ENCODE peak calls at places on chromosomes 11 and 22, in six cellular contexts. One of them, this sample, is unnamed.
A peak's percentile ranks its signal among the peaks of the same experiment; 100 is the strongest.

GRCh38 chr11:122984186-122985011 is 2.8 kb upstream of the BSX start:
- DNase-seq in GM20000: peak; percentile 42
- DNase-seq in kidney tubule cell: peak; percentile 27
- DNase-seq in ACHN: peak; percentile 14
- DNase-seq in retinal pigment epithelial cell: no peak
- DNase-seq in neuronal stem cell: peak; percentile 35
- DNase-seq in this sample: no peak

GRCh38 chr22:35728639-35729308 is 11.1 kb downstream of the APOL5 start:
- DNase-seq in GM20000: no peak
- DNase-seq in kidney tubule cell: peak; percentile 83
- DNase-seq in ACHN: no peak
- DNase-seq in retinal pigment epithelial cell: no peak
- DNase-seq in neuronal stem cell: no peak
- DNase-seq in this sample: no peak

GRCh38 chr11:10511046-10511711 is 29.8 kb downstream of the RNF141 start:
- DNase-seq in GM20000: no peak
- DNase-seq in kidney tubule cell: no peak
- DNase-seq in ACHN: no peak
- DNase-seq in retinal pigment epithelial cell: no peak
- DNase-seq in neuronal stem cell: peak; percentile 61
- DNase-seq in this sample: no peak

GRCh38 chr11:118883368-118884071 is at the start of gene CXCR5:
- DNase-seq in GM20000: peak; percentile 71
- DNase-seq in kidney tubule cell: peak; percentile 20
- DNase-seq in ACHN: no peak
- DNase-seq in retinal pigment epithelial cell: no peak
- DNase-seq in neuronal stem cell: no peak
- DNase-seq in this sample: peak; percentile 55

GRCh38 chr11:121741954-121742361 is 289.2 kb upstream of the SORL1-AS1 start:
- DNase-seq in GM20000: no peak
- DNase-seq in kidney tubule cell: no peak
- DNase-seq in ACHN: no peak
- DNase-seq in retinal pigment epithelial cell: peak; percentile 42
- DNase-seq in neuronal stem cell: no peak
- DNase-seq in this sample: no peak

GRCh38 chr22:22902247-22902962 is 14.8 kb downstream of the IGLL5 start:
- DNase-seq in GM20000: no peak
- DNase-seq in kidney tubule cell: no peak
- DNase-seq in ACHN: no peak
- DNase-seq in retinal pigment epithelial cell: no peak
- DNase-seq in neuronal stem cell: no peak
- DNase-seq in this sample: peak; percentile 71

GRCh38 chr11:64415286-64415685 is 56.3 kb downstream of the RPS6KA4 start:
- DNase-seq in GM20000: no peak
- DNase-seq in kidney tubule cell: no peak
- DNase-seq in ACHN: no peak
- DNase-seq in retinal pigment epithelial cell: no peak
- DNase-seq in neuronal stem cell: no peak
- DNase-seq in this sample: no peak

GRCh38 chr11:79594839-79595238 is 154.0 kb upstream of the TENM4 start:
- DNase-seq in GM20000: no peak
- DNase-seq in kidney tubule cell: no peak
- DNase-seq in ACHN: no peak
- DNase-seq in retinal pigment epithelial cell: no peak
- DNase-seq in neuronal stem cell: no peak
- DNase-seq in this sample: no peak

GRCh38 chr11:59144579-59145345 is 2.1 kb downstream of the FAM111A start:
- DNase-seq in GM20000: peak; percentile 88
- DNase-seq in kidney tubule cell: peak; percentile 92
- DNase-seq in ACHN: peak; percentile 88
- DNase-seq in retinal pigment epithelial cell: peak; percentile 52
- DNase-seq in neuronal stem cell: peak; percentile 54
- DNase-seq in this sample: peak; percentile 86

GRCh38 chr22:23210428-23211170 is 30.3 kb downstream of the BCR start:
- DNase-seq in GM20000: no peak
- DNase-seq in kidney tubule cell: no peak
- DNase-seq in ACHN: no peak
- DNase-seq in retinal pigment epithelial cell: no peak
- DNase-seq in neuronal stem cell: no peak
- DNase-seq in this sample: no peak

GRCh38 chr11:87473174-87473573 is 435.4 kb downstream of the TMEM135 start:
- DNase-seq in GM20000: no peak
- DNase-seq in kidney tubule cell: peak; percentile 97
- DNase-seq in ACHN: peak; percentile 70
- DNase-seq in retinal pigment epithelial cell: peak; percentile 66
- DNase-seq in neuronal stem cell: no peak
- DNase-seq in this sample: no peak

GRCh38 chr11:12278766-12279671 is 98.4 kb upstream of the PARVA start:
- DNase-seq in GM20000: no peak
- DNase-seq in kidney tubule cell: no peak
- DNase-seq in ACHN: no peak
- DNase-seq in retinal pigment epithelial cell: no peak
- DNase-seq in neuronal stem cell: no peak
- DNase-seq in this sample: no peak

GRCh38 chr11:117187428-117187798 is 8.9 kb downstream of the SIDT2 start:
- DNase-seq in GM20000: no peak
- DNase-seq in kidney tubule cell: no peak
- DNase-seq in ACHN: no peak
- DNase-seq in retinal pigment epithelial cell: no peak
- DNase-seq in neuronal stem cell: no peak
- DNase-seq in this sample: no peak